ENCODE peak calls at places on chromosome 22, in ten cellular contexts. E, V, J, W, R, Z, O, C, Y and H are unnamed samples.

GRCh38 chr22:29184886-29185575 is 20.7 kb upstream of the EMID1 start:
- DNase-seq in C (no peak), O (no peak), W (no peak), Z (no peak), R (no peak), E (no peak), V (no peak), Y (no peak), J (no peak), H (no peak)

GRCh38 chr22:32696089-32696488 is 105.4 kb upstream of the TIMP3 start:
- DNase-seq in C (no peak), Y (no peak), V (no peak), Z (no peak), E (no peak), J (no peak), O (no peak), R (no peak), W (no peak), H (no peak)

GRCh38 chr22:28044546-28045173 is 125.6 kb upstream of the PITPNB start:
- DNase-seq in O (no peak), W (no peak), C (no peak), Z (no peak), R (no peak), J (no peak), Y (no peak), E (no peak), V (no peak), H (no peak)

GRCh38 chr22:50581950-50582561 is 593 bp downstream of the CHKB start:
- DNase-seq in C (peak; percentile 33), V (no peak), Y (no peak), J (no peak), O (no peak), E (no peak), Z (no peak), R (no peak), W (no peak), H (no peak)

GRCh38 chr22:32205974-32206773 is 1.3 kb upstream of the RFPL2 start:
- DNase-seq in W (no peak), J (peak; percentile 38), Y (no peak), C (no peak), V (no peak), O (no peak), R (no peak), Z (no peak), E (no peak), H (no peak)

GRCh38 chr22:23365524-23365923 is 185.2 kb downstream of the BCR start:
- DNase-seq in J (no peak), V (no peak), Z (no peak), R (no peak), Y (no peak), O (peak; percentile 80), C (no peak), W (no peak), E (no peak), H (no peak)

GRCh38 chr22:29396126-29396525 is 7.8 kb upstream of the AP1B1 start:
- DNase-seq in O (no peak), E (no peak), R (no peak), W (peak; percentile 63), J (no peak), C (no peak), Y (no peak), Z (no peak), V (no peak), H (no peak)

GRCh38 chr22:39622881-39623367 is 52.4 kb downstream of the CACNA1I start:
- DNase-seq in O (no peak), W (no peak), Z (peak; percentile 26), V (no peak), R (peak; percentile 71), C (peak; percentile 45), E (peak; percentile 81), Y (no peak), J (peak; percentile 82), H (no peak)

GRCh38 chr22:17232406-17232805 is 13.2 kb upstream of the ADA2 start:
- DNase-seq in C (no peak), Y (no peak), E (no peak), R (no peak), J (no peak), O (no peak), W (no peak), Z (no peak), V (no peak), H (no peak)

GRCh38 chr22:27801616-27802388 is at the start of gene MN1:
- DNase-seq in V (peak; percentile 67), O (no peak), J (peak; percentile 55), E (peak; percentile 53), Y (no peak), Z (peak; percentile 64), C (peak; percentile 73), W (no peak), R (peak; percentile 68), H (no peak)

GRCh38 chr22:49712195-49712791 is 115.4 kb downstream of the BRD1 start:
- DNase-seq in Y (no peak), J (peak; percentile 76), C (no peak), V (no peak), E (no peak), O (no peak), Z (no peak), W (no peak), R (no peak), H (no peak)

GRCh38 chr22:31838917-31839316 is 85.1 kb downstream of the DEPDC5 start:
- DNase-seq in E (no peak), C (peak; percentile 74), R (no peak), O (no peak), W (no peak), V (no peak), J (no peak), Y (no peak), Z (no peak), H (no peak)

GRCh38 chr22:46250035-46250782 is at the start of gene CDPF1:
- DNase-seq in R (peak; percentile 98), E (peak; percentile 97), O (peak; percentile 87), Z (peak; percentile 84), W (peak; percentile 90), V (peak; percentile 77), C (peak; percentile 93), Y (peak; percentile 48), J (peak; percentile 91), H (peak; percentile 37)
- TF ChIP-seq CTCF in R (no peak), E (no peak), O (no peak), Z (peak; percentile 28), W (no peak), V (no peak), C (no peak), Y (no peak), J (no peak), H (no peak)

GRCh38 chr22:48500481-48501230 is 1327.0 kb downstream of the BRD1 start:
- DNase-seq in E (no peak), J (no peak), R (no peak), W (no peak), V (peak; percentile 29), O (no peak), Z (peak; percentile 58), Y (peak; percentile 44), C (no peak), H (no peak)
- TF ChIP-seq CTCF in E (no peak), J (no peak), R (no peak), W (no peak), V (no peak), O (no peak), Z (no peak), Y (no peak), C (no peak), H (no peak)

DNA sequence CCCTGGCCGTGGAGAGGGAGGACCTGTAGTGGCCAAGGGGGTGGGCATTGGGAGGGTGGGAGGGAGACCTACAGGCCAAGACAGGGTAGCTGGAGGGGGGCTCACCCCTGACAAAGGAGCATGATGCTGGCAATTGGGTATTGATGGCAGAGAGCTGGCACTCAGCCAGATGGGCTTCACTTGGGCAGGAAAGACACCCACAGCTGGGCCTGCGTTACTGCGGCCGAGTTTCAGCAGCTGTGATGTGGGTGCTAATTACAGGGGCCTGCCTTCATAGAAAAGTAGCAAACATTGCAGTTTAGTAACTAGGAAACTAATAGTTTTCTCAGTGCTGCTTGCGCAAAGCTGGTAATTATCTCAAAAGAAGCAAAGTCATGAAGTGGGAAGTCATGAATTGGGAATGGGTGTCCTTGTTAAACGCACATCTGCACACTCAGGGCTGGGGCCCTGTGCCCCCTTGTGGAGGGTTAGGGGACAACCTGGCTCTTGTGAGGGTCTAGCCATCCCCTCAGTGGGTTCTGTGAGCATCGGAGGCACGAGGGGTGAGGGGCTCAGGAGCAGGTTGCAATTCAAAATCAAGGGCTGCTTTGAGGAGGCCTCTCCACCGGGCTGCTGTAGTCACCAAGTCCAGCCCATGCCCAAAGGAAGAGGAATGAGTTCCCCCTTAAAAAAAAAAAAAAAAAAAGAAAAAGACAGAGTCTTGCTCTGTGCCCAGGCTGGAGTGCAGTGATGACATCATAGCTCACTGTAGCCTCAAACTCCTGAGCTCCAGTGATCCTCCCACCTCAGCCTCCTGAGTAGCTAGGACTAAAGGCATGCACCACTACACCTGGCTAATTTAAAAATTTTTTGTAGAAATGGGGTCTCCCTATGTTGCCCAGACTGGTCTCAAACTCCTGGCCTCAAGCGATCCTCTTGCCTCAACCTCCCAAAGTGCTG is 24.4 kb upstream of the TXNRD2 start:
- DNase-seq in V (no peak), Z (peak; percentile 51), J (peak; percentile 56), E (no peak), Y (no peak), W (no peak), O (no peak), R (no peak), C (no peak), H (no peak)
- TF ChIP-seq CTCF in V (peak; percentile 54), Z (peak; percentile 7), J (peak; percentile 66), E (no peak), Y (peak; percentile 33), W (no peak), O (no peak), R (no peak), C (peak; percentile 37), H (peak; percentile 53)

DNA sequence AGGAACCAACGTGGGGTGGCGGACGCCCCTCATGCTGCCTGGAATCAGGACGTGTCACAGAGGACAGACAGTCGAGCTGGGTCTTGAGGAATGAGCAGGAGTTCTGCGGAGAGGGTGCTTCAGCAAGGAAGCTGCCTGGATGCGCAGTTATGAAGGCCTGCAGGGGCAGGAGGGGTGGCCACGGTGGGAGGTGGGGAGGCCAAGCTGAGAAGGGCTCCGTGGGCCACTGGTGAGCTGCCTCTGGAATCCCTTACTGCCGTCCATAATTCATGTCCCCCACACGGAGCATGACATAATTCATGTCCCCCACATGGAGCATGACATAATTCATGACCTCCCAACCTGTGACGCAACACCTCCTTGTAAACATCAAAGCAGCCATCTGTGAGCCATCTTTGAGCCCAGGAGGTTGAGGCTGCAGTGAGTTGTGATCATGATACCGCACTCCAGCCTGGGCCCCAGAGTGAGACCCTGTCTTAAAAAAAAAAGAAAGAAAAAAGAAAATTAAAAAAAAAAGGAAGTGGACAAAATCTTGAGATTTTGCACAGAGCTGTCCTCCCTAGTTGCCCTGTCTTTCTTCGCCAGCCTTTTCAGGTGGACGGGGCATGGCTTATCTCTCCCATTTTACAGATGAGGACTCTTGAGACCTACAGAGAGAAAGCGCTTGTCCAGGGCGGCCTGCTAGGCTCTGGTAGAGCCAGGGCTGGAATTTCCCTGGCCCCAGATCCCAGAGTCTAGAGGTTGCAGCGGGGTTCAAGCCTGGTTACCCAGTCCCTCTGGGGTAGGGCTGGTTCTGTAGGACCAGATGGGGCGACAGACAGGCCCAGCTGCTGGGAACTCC is 24.3 kb upstream of the PICK1 start:
- DNase-seq in W (no peak), O (no peak), R (no peak), E (no peak), J (no peak), C (peak; percentile 53), V (peak; percentile 78), Y (peak; percentile 22), Z (no peak), H (peak; percentile 61)
- TF ChIP-seq CTCF in W (no peak), O (no peak), R (no peak), E (no peak), J (no peak), C (no peak), V (no peak), Y (no peak), Z (no peak), H (no peak)